ENCODE peak calls at places on chromosomes 7 and 10, in seven cellular contexts. M is HepG2, R is body of pancreas, O is transverse colon, E is A549, X is H1, C is erythroblast. G is an unnamed sample.

GRCh38 chr7:6479067-6479466 is 31.3 kb upstream of the DAGLB start:
- DNase-seq in M (no peak), C (no peak), R (no peak), E (no peak), X (no peak), O (no peak), G (no peak)

GRCh38 chr7:114802628-114803027 is 119.3 kb upstream of the MDFIC start:
- DNase-seq in O (no peak), R (no peak), X (no peak), E (no peak), C (no peak), M (no peak), G (no peak)

GRCh38 chr10:49287689-49288340 is 11.2 kb upstream of the C10orf71 start:
- DNase-seq in E (no peak), O (no peak), C (no peak), M (no peak), R (no peak), X (no peak), G (no peak)

GRCh38 chr10:104642001-104642270 is 846 bp downstream of the SORCS3 start:
- DNase-seq in M (no peak), E (no peak), C (no peak), X (no peak), O (no peak), R (no peak), G (no peak)

GRCh38 chr10:74936577-74937445 is 110.4 kb downstream of the KAT6B start:
- DNase-seq in C (no peak), E (no peak), X (no peak), R (no peak), O (no peak), M (no peak), G (no peak)

GRCh38 chr7:85021090-85021704 is 165.7 kb downstream of the SEMA3D start:
- DNase-seq in X (no peak), O (no peak), R (no peak), E (peak; percentile 26), C (no peak), M (no peak), G (no peak)

GRCh38 chr7:37449621-37450020 is 957 bp upstream of the ELMO1 start:
- DNase-seq in M (no peak), E (no peak), R (no peak), O (no peak), C (no peak), X (no peak), G (no peak)

GRCh38 chr10:61819208-61819607 is 82.3 kb upstream of the ARID5B start:
- DNase-seq in C (peak; percentile 3), R (no peak), M (no peak), E (no peak), O (no peak), X (no peak), G (no peak)

GRCh38 chr10:52750629-52751028 is 22.0 kb downstream of the MBL2 start:
- DNase-seq in R (no peak), E (no peak), C (no peak), X (no peak), M (no peak), O (no peak), G (no peak)

GRCh38 chr10:79407811-79408795 is 37.3 kb downstream of the ZCCHC24 start:
- DNase-seq in E (no peak), X (no peak), M (no peak), R (peak; percentile 28), O (peak; percentile 51), C (no peak), G (peak; percentile 56)

DNA sequence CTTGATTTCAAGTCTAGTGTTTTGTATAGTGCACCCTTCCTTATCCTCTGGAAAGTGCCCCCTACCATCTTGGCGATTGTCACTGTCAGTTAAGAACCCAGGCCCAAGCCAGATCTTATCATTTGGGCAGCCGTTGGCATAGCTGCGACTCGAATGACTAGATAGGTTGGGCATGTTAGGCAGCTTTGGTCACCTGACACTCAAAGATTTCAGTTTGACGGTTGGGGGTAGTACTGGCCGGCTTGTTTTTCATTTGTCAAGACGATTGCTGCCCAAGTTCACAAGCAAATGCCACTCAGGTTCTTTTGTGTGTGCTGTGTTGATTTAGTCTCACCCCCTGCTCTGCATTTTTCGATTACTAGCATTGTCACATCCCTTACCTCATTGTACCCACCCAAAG is 6.7 kb downstream of the NIPSNAP2 start:
- DNase-seq in O (no peak), R (no peak), C (peak; percentile 85), M (no peak), X (no peak), E (no peak), G (no peak)
- TF ChIP-seq POLR2A in O (no peak), R (no peak), C (peak; percentile 70), M (no peak), X (no peak), E (no peak), G (no peak)

GRCh38 chr7:22715969-22716368 is 11.0 kb upstream of the IL6 start:
- DNase-seq in X (no peak), O (no peak), M (no peak), C (no peak), E (no peak), R (no peak), G (no peak)

GRCh38 chr7:22717760-22718159 is 9.2 kb upstream of the IL6 start:
- DNase-seq in R (no peak), M (no peak), X (no peak), E (no peak), O (no peak), C (no peak), G (no peak)

GRCh38 chr7:22709857-22710256 is 17.1 kb upstream of the IL6 start:
- DNase-seq in O (no peak), E (no peak), X (no peak), M (no peak), C (no peak), R (no peak), G (no peak)

GRCh38 chr7:22713463-22713862 is 13.5 kb upstream of the IL6 start:
- DNase-seq in O (no peak), M (no peak), R (no peak), X (no peak), C (no peak), E (no peak), G (no peak)

DNA sequence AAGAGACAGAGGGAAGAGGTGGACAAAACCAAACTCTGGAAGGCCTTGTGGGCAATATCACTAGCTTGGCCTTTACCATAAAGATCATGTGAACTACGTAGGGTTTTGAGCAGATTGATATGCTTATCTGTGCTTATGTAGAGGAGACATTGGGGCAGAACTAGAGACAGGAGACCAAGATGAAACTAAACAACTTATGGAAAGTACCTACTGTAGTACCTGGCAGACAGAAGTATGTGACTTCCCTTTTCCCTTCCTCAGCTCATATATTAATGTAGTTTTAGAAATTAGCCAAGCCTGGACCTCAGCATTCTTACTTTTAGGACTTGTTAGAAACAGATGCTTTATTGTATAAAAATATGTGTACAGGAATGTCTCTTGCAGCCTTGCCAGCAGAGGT is 14.0 kb upstream of the IL6 start:
- DNase-seq in X (no peak), C (no peak), E (no peak), R (no peak), O (no peak), M (no peak), G (no peak)
- TF ChIP-seq POLR2A in X (no peak), C (no peak), E (no peak), R (no peak), O (no peak), M (no peak), G (no peak)

GRCh38 chr7:94001396-94001795 is 2.8 kb downstream of the BET1 start:
- DNase-seq in O (no peak), X (no peak), R (no peak), M (no peak), C (no peak), E (no peak), G (no peak)

GRCh38 chr7:94005753-94006152 is 1.6 kb upstream of the BET1 start:
- DNase-seq in E (no peak), C (no peak), M (no peak), O (no peak), R (no peak), X (no peak), G (no peak)

GRCh38 chr7:94008537-94008936 is 4.4 kb upstream of the BET1 start:
- DNase-seq in M (no peak), C (no peak), X (no peak), O (no peak), R (no peak), E (no peak), G (no peak)

GRCh38 chr7:94003446-94004023 is 620 bp downstream of the BET1 start:
- DNase-seq in M (peak; percentile 45), C (no peak), R (no peak), X (no peak), E (no peak), O (no peak), G (no peak)

DNA sequence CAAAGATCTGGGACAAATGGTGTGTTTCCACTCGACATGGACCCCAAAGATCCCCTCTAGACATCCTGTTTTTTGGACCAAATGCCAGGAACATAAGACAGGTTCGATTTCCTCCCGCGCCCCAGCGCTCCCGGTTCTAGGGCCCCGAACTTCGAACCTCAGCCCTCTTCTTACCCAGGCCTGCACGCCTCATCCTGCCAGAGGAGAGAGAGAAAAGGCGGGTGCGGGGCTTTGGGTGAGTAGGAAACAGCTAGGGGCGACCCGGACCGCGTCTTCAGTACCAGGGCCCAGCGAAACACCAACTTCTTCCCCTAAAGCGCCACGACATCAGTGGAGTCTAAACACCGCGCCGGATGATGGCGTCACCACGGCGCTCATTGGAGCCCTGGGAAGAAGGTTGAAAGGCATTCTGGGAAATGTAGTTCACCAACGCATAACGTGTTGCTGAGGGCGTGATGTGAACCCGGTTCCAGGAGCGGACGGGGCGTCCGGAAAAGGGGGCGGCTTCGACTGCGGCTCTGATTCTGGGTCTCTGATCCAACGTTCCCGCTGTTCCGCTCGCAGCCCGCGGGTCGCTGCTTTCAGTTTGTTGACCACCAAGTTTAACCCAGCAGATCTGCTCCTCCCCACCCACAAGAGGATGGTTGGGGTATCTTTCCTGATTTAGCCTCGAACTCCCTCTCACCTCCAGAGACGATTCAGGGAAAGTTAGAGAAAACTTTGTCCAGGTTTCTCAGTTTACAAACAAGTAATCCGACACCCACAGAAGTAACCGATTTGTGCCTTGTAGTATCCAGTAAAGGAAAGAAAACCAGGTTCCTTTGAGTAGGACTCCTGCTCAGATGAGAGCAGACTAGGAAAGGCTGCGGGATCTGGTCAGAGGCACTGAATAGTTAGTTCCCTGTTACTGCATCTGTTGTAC is at the start of gene BET1:
- DNase-seq in X (peak; percentile 93), M (peak; percentile 95), R (peak; percentile 91), C (peak; percentile 95), E (peak; percentile 96), O (peak; percentile 96), G (peak; percentile 97)
- TF ChIP-seq POLR2A in X (peak; percentile 72), M (peak; percentile 80), R (peak; percentile 59), C (peak; percentile 83), E (peak; percentile 68), O (peak; percentile 64), G (no peak)

GRCh38 chr10:106635947-106636346 is 528.6 kb downstream of the SORCS1 start:
- DNase-seq in E (no peak), M (no peak), O (no peak), R (no peak), X (no peak), C (no peak), G (no peak)

DNA sequence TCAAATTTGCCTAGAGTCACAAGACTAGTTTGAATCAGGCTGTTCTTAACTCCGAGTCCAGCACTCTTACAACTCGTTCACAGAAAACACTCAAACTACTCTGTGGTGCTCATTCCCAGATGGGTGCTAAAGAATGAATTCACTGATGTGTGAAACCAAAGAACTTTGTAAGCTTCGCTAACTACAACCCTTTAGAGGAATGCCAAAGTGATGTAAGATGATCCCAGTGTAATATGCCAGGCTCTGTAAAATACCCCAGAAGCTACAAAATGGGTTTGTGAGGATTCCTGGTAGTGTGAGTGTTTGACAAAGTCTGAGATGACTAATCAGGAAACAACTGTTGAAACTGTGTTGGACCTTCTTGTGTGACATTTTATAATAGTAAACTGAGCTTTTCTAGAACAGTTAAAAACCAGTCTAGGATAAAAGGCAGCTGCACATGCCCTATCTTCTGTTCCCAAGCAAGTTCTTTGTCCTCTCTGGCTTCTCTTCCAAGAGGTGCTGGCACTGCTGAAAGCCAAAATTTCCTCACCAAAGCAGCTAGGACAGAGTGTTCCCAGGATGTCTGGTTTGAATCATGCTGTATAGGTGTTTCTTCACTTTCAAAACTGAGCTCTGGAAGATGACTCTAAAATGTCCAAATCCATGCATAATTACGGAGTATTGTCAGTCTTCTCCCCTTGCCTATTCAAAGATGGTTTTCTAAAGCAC is 527.6 kb downstream of the SORCS1 start:
- DNase-seq in X (no peak), C (no peak), M (no peak), E (no peak), R (no peak), O (no peak), G (no peak)
- TF ChIP-seq POLR2A in X (no peak), C (no peak), M (no peak), E (no peak), R (no peak), O (no peak), G (no peak)